ENCODE peak calls at places on chromosomes 7 and 10, in seven cellular contexts. R is HCT116, B is mesothelial cell of epicardium, F is cardiac muscle cell, O is esophagus squamous epithelium, Y is heart left ventricle, U is prostate gland. X is an unnamed sample.

GRCh38 chr10:7412482-7413251 is 1.8 kb upstream of the SFMBT2 start:
- DNase-seq in U (peak), O (no peak), Y (peak), B (no peak), F (peak), R (no peak), X (peak)

GRCh38 chr7:71389976-71390375 is 258.0 kb downstream of the GALNT17 start:
- DNase-seq in Y (no peak), O (no peak), U (no peak), R (no peak), B (no peak), F (no peak), X (no peak)

GRCh38 chr10:46268076-46268881 is 18.5 kb upstream of the ANTXRL start:
- DNase-seq in B (no peak), F (no peak), U (no peak), Y (peak), O (no peak), R (no peak), X (no peak)

GRCh38 chr10:27380929-27381358 is 123.2 kb upstream of the RAB18 start:
- DNase-seq in U (no peak), R (no peak), B (no peak), Y (no peak), F (no peak), O (no peak), X (no peak)

GRCh38 chr10:110442746-110443145 is 55.0 kb upstream of the DUSP5 start:
- DNase-seq in R (no peak), Y (no peak), O (no peak), B (no peak), U (no peak), F (no peak), X (no peak)

GRCh38 chr7:142557971-142558582 is 191.2 kb upstream of the PRSS1 start:
- DNase-seq in F (peak), U (no peak), O (no peak), B (no peak), R (peak), Y (no peak), X (peak)

GRCh38 chr7:99362801-99363200 is 11.7 kb upstream of the ARPC1B start:
- DNase-seq in U (no peak), R (no peak), F (no peak), B (no peak), O (no peak), Y (no peak), X (no peak)

GRCh38 chr7:109387530-109387929 is 817.9 kb downstream of the DNAJB9 start:
- DNase-seq in F (no peak), O (no peak), U (no peak), B (peak), Y (no peak), R (no peak), X (no peak)

GRCh38 chr10:81848514-81848913 is 26.5 kb upstream of the NRG3 start:
- DNase-seq in U (no peak), O (no peak), Y (no peak), R (no peak), F (peak), B (no peak), X (no peak)

DNA sequence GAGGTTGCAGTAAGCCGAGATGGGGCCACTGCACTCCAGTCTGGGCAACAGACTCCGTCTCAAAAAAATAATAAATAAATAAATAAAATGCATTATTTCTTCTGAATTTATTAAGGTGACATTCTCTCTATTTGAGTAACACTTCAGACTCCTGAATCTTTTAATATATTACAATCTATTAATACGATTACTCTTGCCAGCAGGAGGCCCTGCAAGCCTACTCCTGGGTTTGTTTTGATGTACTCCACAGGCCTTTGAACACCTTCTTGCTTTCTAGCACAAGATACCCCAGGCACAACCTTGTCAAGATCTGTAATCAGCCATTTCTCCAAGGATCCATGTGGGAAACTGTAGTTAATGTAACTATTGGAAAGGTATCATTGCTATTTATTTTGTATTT is 63.5 kb downstream of the COBL start:
- DNase-seq in F (no peak), Y (no peak), B (no peak), O (no peak), R (no peak), U (no peak), X (no peak)
- TF ChIP-seq CTCF in F (no peak), Y (peak), B (no peak), O (no peak), R (peak), U (no peak), X (no peak)

DNA sequence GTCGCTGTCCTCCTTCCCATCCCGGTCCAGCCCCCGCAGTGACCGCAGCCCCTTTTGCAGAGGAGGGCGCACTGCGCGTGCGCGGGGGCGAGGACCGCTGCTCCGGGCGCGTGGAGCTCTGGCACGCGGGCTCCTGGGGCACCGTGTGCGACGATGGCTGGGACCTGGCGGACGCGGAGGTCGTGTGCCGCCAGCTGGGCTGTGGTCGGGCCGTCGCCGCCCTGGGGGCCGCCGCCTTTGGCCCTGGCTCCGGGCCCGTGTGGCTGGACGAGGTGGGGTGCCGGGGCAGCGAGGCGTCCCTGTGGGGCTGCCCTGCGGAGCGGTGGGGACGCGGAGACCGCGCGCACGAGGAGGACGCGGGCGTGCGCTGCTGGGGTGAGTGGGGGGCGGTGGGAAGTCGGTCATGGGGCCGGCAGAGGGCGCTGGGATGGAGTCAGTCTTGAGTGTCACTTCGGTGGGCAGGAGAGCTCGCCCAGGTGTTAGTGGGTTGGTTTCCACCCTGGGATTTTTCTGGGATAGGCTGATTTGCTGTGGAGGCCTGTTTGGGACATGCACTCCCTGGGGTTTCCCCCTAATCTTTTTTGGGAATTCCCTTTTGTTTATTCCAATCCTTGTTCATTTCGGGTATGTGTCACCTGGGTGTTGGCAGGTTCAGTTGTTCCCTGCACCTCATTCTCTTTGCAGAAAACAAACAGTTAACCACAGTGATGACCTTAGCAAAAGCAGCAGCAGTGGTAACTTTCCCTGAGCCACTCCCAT is 11.6 kb downstream of the SCART1 start:
- DNase-seq in B (no peak), Y (no peak), U (no peak), F (no peak), O (no peak), R (no peak), X (no peak)
- TF ChIP-seq CTCF in B (no peak), Y (no peak), U (no peak), F (no peak), O (no peak), R (no peak), X (no peak)

DNA sequence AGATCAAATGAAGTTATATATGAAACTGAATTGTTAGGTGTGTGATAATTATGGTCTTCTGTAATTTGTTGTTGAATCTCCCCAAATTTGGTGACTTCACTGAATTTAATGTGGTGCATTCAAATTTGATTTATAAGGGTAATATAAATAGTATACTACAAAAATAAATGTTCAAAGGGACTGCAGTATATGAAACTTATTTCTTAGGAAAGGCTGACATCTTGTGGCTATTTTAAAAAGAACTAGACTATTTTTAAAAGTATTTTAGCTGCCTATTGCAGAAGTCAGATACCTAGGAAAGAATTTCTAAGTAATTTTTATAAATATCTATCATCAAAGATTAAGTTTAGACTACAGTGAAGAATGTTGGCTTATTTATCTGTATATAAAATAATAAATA is 36.6 kb downstream of the ATRNL1 start:
- DNase-seq in F (peak), R (peak), Y (no peak), O (no peak), B (no peak), U (no peak), X (no peak)
- TF ChIP-seq CTCF in F (peak), R (peak), Y (peak), O (no peak), B (peak), U (no peak), X (no peak)

GRCh38 chr7:110595694-110596093 is 495.2 kb upstream of the LRRN3 start:
- DNase-seq in U (no peak), R (no peak), O (no peak), B (no peak), Y (no peak), F (peak), X (no peak)
- TF ChIP-seq CTCF in U (no peak), R (peak), O (no peak), B (no peak), Y (no peak), F (no peak), X (no peak)

GRCh38 chr7:48424731-48425130 is 253.5 kb downstream of the ABCA13 start:
- DNase-seq in U (no peak), B (no peak), O (no peak), F (peak), Y (no peak), R (no peak), X (no peak)
- TF ChIP-seq CTCF in U (no peak), B (no peak), O (peak), F (no peak), Y (peak), R (peak), X (peak)

GRCh38 chr10:52951819-52952218 is 179.2 kb upstream of the MBL2 start:
- DNase-seq in O (no peak), F (peak), R (no peak), U (peak), B (no peak), Y (no peak), X (peak)
- TF ChIP-seq CTCF in O (peak), F (peak), R (no peak), U (no peak), B (peak), Y (peak), X (peak)

X was measured in glutamatergic neuron.